ENCODE peak calls at places on chromosomes 7 and 10, in five cellular contexts. Z is HEK293T, K is HepG2, M is H1, C is GM12878. E is an unnamed sample.

GRCh38 chr10:35074266-35074665 is 15.9 kb downstream of the CUL2 start:
- DNase-seq in Z (no peak), K (no peak), M (no peak), C (no peak), E (no peak)

GRCh38 chr10:6542999-6543430 is 37.1 kb downstream of the PRKCQ start:
- DNase-seq in Z (no peak), K (peak; percentile 2), M (no peak), C (no peak), E (no peak)

GRCh38 chr7:42960762-42961161 is 28.6 kb downstream of the MRPL32 start:
- DNase-seq in Z (no peak), K (no peak), M (no peak), C (no peak), E (no peak)

GRCh38 chr10:133058267-133059092 is 29.2 kb upstream of the ADGRA1 start:
- DNase-seq in Z (no peak), K (no peak), M (no peak), C (no peak), E (no peak)

GRCh38 chr10:52956861-52957260 is 184.3 kb upstream of the MBL2 start:
- DNase-seq in Z (no peak), K (no peak), M (no peak), C (no peak), E (no peak)

GRCh38 chr7:2572101-2572842 is 13.5 kb downstream of the IQCE start:
- DNase-seq in Z (no peak), K (no peak), M (no peak), C (no peak), E (no peak)

GRCh38 chr10:2207246-2207922 is 470.1 kb upstream of the ADARB2 start:
- DNase-seq in Z (no peak), K (no peak), M (no peak), C (no peak), E (no peak)

GRCh38 chr7:91850455-91850854 is 30.0 kb downstream of the MTERF1 start:
- DNase-seq in Z (no peak), K (no peak), M (no peak), C (no peak), E (no peak)

GRCh38 chr10:70418229-70418628 is 14.3 kb downstream of the EIF4EBP2 start:
- DNase-seq in Z (no peak), K (no peak), M (no peak), C (no peak), E (no peak)

GRCh38 chr10:94129393-94130130 is 135.8 kb downstream of the PLCE1 start:
- DNase-seq in Z (no peak), K (no peak), M (no peak), C (no peak), E (no peak)
- TF ChIP-seq SUZ12 in Z (no peak), K (no peak), M (no peak), C (no peak), E (no peak)

GRCh38 chr10:105542401-105542800 is 901.3 kb downstream of the SORCS3 start:
- DNase-seq in Z (no peak), K (no peak), M (no peak), C (no peak), E (no peak)
- TF ChIP-seq SUZ12 in Z (no peak), K (no peak), M (no peak), C (no peak), E (no peak)

GRCh38 chr7:7177044-7177517 is 5.3 kb upstream of the C1GALT1 start:
- DNase-seq in Z (no peak), K (peak; percentile 99), M (no peak), C (no peak), E (no peak)
- TF ChIP-seq SUZ12 in Z (no peak), K (no peak), M (no peak), C (no peak), E (no peak)

GRCh38 chr7:76233538-76234281 is 32.0 kb downstream of the SRRM3 start:
- DNase-seq in Z (no peak), K (no peak), M (no peak), C (no peak), E (peak; percentile 83)
- TF ChIP-seq SUZ12 in Z (no peak), K (no peak), M (no peak), C (no peak), E (no peak)

DNA sequence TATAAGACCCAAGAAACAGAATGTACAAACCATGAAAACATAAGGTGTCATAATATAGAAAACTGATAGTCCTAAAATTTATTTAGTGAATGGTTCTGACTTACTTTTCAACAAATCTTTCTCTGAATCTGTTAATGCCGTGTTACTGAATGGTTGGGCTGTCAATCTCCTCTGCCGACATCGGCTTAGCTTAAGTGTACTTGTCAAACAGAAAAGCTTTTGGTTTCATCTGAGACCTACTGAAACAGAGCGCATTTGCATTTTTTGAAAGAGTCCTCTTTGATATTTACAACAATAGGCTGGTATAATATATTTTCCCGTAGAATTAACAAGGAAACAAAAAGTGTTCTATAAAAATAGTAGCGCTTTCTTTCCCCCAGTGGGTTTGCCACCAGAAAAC is 120.9 kb upstream of the ZNF804B start:
- DNase-seq in Z (no peak), K (no peak), M (no peak), C (no peak), E (no peak)
- TF ChIP-seq SUZ12 in Z (no peak), K (no peak), M (no peak), C (no peak), E (no peak)

GRCh38 chr7:98719396-98719795 is 102.3 kb downstream of the NPTX2 start:
- DNase-seq in Z (no peak), K (no peak), M (no peak), C (no peak), E (no peak)
- TF ChIP-seq SUZ12 in Z (no peak), K (no peak), M (no peak), C (no peak), E (no peak)

GRCh38 chr7:73705551-73705920 is 13.9 kb downstream of the STX1A start:
- DNase-seq in Z (no peak), K (no peak), M (no peak), C (no peak), E (no peak)

GRCh38 chr7:73704640-73705550 is 14.6 kb downstream of the STX1A start:
- DNase-seq in Z (no peak), K (no peak), M (no peak), C (no peak), E (no peak)

GRCh38 chr7:73703225-73703624 is 16.2 kb downstream of the STX1A start:
- DNase-seq in Z (no peak), K (no peak), M (no peak), C (no peak), E (no peak)

GRCh38 chr7:73703649-73703984 is 15.9 kb downstream of the STX1A start:
- DNase-seq in Z (no peak), K (no peak), M (no peak), C (no peak), E (no peak)

GRCh38 chr7:73703985-73704639 is 15.4 kb downstream of the STX1A start:
- DNase-seq in Z (peak; percentile 77), K (no peak), M (peak; percentile 47), C (no peak), E (no peak)
- TF ChIP-seq SUZ12 in Z (no peak), K (no peak), M (no peak), C (no peak), E (no peak)